ENCODE peak calls at places on chromosomes 13 and 19, in ten cellular contexts. D is stomach, C is testis, R is adrenal gland, O is IMR-90, Z is uterus, P is spleen, H is ovary, E is Peyer's patch, J is tibial nerve. T is an unnamed sample.

GRCh38 chr13:26042781-26043180 is 9.0 kb downstream of the SHISA2 start:
- DNase-seq in C (no peak), D (no peak), J (no peak), R (no peak), H (no peak), P (no peak), Z (no peak), O (no peak), E (no peak), T (no peak)

GRCh38 chr13:44132710-44133109 is 240.9 kb upstream of the SERP2 start:
- DNase-seq in D (peak; percentile 64), E (no peak), H (no peak), Z (no peak), J (peak; percentile 15), P (peak; percentile 89), C (peak; percentile 39), R (peak; percentile 86), O (peak; percentile 71), T (peak; percentile 81)

GRCh38 chr19:43606569-43607229 is 5.2 kb upstream of the SRRM5 start:
- DNase-seq in P (no peak), J (no peak), O (no peak), Z (no peak), C (no peak), D (no peak), R (no peak), E (no peak), H (no peak), T (no peak)

GRCh38 chr13:102589291-102589822 is 7.4 kb upstream of the TPP2 start:
- DNase-seq in Z (no peak), J (no peak), D (no peak), E (no peak), H (no peak), R (no peak), C (no peak), O (peak; percentile 16), P (no peak), T (no peak)

GRCh38 chr19:20245309-20245708 is 78.3 kb downstream of the ZNF486 start:
- DNase-seq in Z (no peak), O (no peak), D (no peak), H (no peak), J (no peak), E (no peak), R (no peak), C (no peak), P (no peak), T (no peak)

GRCh38 chr13:98521876-98522275 is 55.0 kb downstream of the STK24 start:
- DNase-seq in R (no peak), E (no peak), H (no peak), C (peak; percentile 63), Z (no peak), O (no peak), J (no peak), P (no peak), D (no peak), T (no peak)

GRCh38 chr19:41159861-41160260 is 33.2 kb upstream of the CYP2S1 start:
- DNase-seq in J (no peak), R (no peak), Z (no peak), E (no peak), C (no peak), P (no peak), H (no peak), D (no peak), O (no peak), T (no peak)

GRCh38 chr13:114097504-114097892 is 34.9 kb downstream of the RASA3 start:
- DNase-seq in C (no peak), H (no peak), R (no peak), P (peak; percentile 66), O (no peak), J (no peak), Z (no peak), E (no peak), D (no peak), T (no peak)

GRCh38 chr19:52190679-52191293 is 934 bp downstream of the PPP2R1A start:
- DNase-seq in R (peak; percentile 71), O (peak; percentile 46), D (peak; percentile 29), E (peak; percentile 58), C (peak; percentile 44), P (peak; percentile 82), J (no peak), H (no peak), Z (peak; percentile 21), T (peak; percentile 20)

GRCh38 chr13:47117268-47117667 is 220.4 kb upstream of the HTR2A start:
- DNase-seq in C (no peak), P (no peak), E (no peak), O (peak; percentile 89), J (no peak), H (no peak), D (no peak), R (no peak), Z (no peak), T (no peak)

GRCh38 chr13:30806784-30807183 is 71.4 kb downstream of the ALOX5AP start:
- DNase-seq in Z (no peak), E (no peak), R (no peak), H (no peak), D (no peak), C (no peak), O (peak; percentile 88), P (no peak), J (no peak), T (no peak)

GRCh38 chr19:49861127-49861526 is 6.2 kb downstream of the PNKP start:
- DNase-seq in C (peak; percentile 89), P (peak; percentile 88), J (peak; percentile 71), H (peak; percentile 77), O (no peak), R (peak; percentile 84), E (no peak), D (peak; percentile 78), Z (peak; percentile 30), T (no peak)

GRCh38 chr13:61485128-61485765 is 69.6 kb upstream of the PCDH20 start:
- DNase-seq in H (no peak), D (no peak), P (no peak), C (no peak), J (no peak), O (no peak), E (no peak), Z (no peak), R (no peak), T (no peak)

GRCh38 chr13:107574517-107575215 is 640.7 kb downstream of the LIG4 start:
- DNase-seq in O (peak; percentile 8), P (no peak), R (no peak), J (no peak), H (no peak), D (no peak), E (no peak), C (no peak), Z (no peak), T (no peak)

GRCh38 chr13:33022986-33023385 is 6.8 kb downstream of the KL start:
- DNase-seq in R (no peak), O (no peak), H (no peak), J (no peak), D (no peak), E (no peak), C (no peak), P (no peak), Z (no peak), T (no peak)

DNA sequence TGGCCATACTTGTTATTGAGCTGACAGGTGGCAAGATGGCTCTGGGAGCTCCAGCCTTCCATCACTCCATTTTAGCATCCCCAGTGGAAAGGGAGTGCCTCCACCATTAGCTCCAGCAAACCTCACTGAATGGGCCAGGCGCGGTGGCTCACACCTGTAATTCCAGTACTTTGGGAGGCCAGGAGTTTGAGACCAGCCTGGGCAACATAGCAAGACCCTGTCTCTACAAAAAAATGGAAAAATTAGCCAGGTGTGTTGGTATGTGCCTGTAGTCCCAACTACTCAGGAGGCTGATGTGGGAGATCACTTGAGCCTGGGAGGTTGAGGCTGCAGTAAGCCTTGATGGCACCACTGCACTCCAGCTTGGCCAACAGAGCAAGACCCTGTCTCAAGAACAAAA is 86.2 kb downstream of the MAP4K1 start:
- DNase-seq in J (no peak), C (no peak), P (no peak), H (no peak), D (no peak), O (no peak), E (no peak), Z (no peak), R (no peak), T (no peak)
- TF ChIP-seq POLR2A in J (no peak), C (no peak), P (no peak), H (no peak), D (no peak), O (no peak), E (no peak), Z (no peak), R (no peak), T (no peak)

DNA sequence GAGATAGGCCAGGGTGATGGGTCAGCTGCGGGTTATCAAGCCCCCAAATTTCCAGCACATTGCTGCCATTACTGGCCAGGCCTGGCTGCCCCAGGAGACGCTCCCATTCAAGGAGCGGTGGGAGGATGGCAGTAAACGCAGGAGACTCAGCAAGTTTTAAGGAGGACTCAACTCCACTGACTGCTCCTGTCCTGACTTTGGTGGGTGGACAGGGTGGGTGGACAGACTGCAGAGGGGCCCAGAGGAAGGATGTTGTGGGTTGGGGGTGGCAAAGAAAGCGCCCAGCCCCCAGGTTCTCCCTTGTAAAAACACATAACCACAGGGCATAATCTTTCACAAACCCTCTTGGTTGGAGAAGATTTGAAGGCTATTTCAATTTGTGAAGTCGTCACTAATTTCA is 4.4 kb downstream of the GJB6 start:
- DNase-seq in H (no peak), P (no peak), E (no peak), C (no peak), Z (no peak), R (no peak), J (no peak), O (no peak), D (no peak), T (no peak)
- H3K9me3 ChIP-seq in H (no peaks in the 10 kb centered on the region), P (no peaks in the 10 kb centered on the region), E (no peaks in the 10 kb centered on the region), C (no peaks in the 10 kb centered on the region), Z (no peaks in the 10 kb centered on the region), R (no peaks in the 10 kb centered on the region), J (no peaks in the 10 kb centered on the region), O (no peaks in the 10 kb centered on the region), D (no peaks in the 10 kb centered on the region), T (no peaks in the 10 kb centered on the region)

DNA sequence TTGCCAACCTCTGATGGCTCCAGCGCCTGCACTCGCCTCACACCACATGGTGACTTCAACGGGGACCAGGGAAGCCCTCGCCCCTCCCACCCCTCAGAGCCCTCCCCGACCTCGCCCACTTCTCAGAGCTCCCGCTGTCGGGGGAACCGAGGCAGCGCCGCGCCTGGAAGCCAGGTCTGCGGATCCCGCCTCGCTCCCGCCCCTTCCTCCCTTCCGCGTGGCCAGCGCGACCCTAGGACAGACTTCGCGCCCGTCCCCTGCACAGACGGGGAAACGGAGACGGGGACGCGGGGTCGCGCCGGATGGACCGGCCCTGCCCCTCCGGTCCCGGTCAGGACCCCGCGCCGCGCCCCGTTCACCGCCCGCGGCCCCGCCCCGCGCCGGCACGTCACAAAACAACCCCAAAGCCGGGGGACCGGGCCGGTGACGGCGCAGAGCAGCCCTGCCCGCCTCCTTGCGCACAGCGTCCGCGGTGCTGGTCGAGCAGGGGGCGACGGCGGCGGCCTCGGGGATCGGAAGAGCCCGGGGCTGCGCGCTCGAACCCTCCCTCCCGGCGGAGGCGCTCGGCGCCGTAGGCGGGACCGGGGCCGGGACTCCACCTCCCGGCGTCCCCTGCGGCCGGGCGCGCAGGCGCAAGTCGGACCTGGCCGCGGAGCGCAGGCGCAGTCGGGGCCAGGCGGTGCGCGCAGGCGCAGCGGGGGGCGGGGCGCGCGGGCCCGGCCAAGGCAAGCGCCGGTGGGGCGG is 379 bp upstream of the CDC34 start:
- DNase-seq in C (peak; percentile 72), E (peak; percentile 91), Z (peak; percentile 89), R (peak; percentile 84), D (peak; percentile 88), P (peak; percentile 93), O (peak; percentile 76), J (peak; percentile 68), H (peak; percentile 88), T (peak; percentile 86)
- TF ChIP-seq POLR2A in C (no peak), E (no peak), Z (no peak), R (no peak), D (no peak), P (peak; percentile 39), O (no peak), J (peak; percentile 91), H (no peak), T (peak; percentile 25)

GRCh38 chr19:27618006-27618405 is 1594.9 kb downstream of the UQCRFS1 start:
- DNase-seq in O (no peak), E (no peak), J (no peak), R (no peak), H (no peak), D (no peak), P (no peak), C (no peak), Z (no peak), T (no peak)
- H3K9me3 ChIP-seq in O (peaks cover 2% of the 10 kb centered on the region), E (no peaks in the 10 kb centered on the region), J (no peaks in the 10 kb centered on the region), R (peaks cover 22% of the 10 kb centered on the region), H (no peaks in the 10 kb centered on the region), D (peaks cover 7% of the 10 kb centered on the region), P (peaks cover 100% of the 10 kb centered on the region), C (peaks cover 4% of the 10 kb centered on the region), Z (no peaks in the 10 kb centered on the region), T (no peaks in the 10 kb centered on the region)